ENCODE peak calls at places on chromosomes 7 and 10, in ten cellular contexts. I, D, X, K, N, G, P, R, M and A are unnamed samples.

GRCh38 chr10:31760674-31761081 is 168.0 kb downstream of the ARHGAP12 start:
- ATAC-seq in I (no peak), D (no peak), X (peak), K (no peak), N (no peak), G (no peak), P (peak), R (no peak), M (no peak), A (no peak)

GRCh38 chr10:10996966-10997620 is 20.6 kb upstream of the CELF2 start:
- ATAC-seq in I (no peak), D (no peak), X (peak), K (no peak), N (no peak), G (no peak), P (no peak), R (no peak), M (no peak), A (peak)

GRCh38 chr7:95264225-95264927 is 60.0 kb downstream of the PON1 start:
- ATAC-seq in I (no peak), D (no peak), X (peak), K (no peak), N (no peak), G (no peak), P (no peak), R (no peak), M (no peak), A (no peak)

GRCh38 chr10:26464632-26465280 is 26.6 kb downstream of the APBB1IP start:
- ATAC-seq in I (no peak), D (no peak), X (no peak), K (no peak), N (no peak), G (no peak), P (no peak), R (no peak), M (no peak), A (no peak)

GRCh38 chr10:64115913-64116643 is 594.9 kb downstream of the REEP3 start:
- ATAC-seq in I (no peak), D (no peak), X (no peak), K (no peak), N (no peak), G (no peak), P (peak), R (no peak), M (peak), A (no peak)

GRCh38 chr7:79612027-79612426 is 158.6 kb upstream of the MAGI2 start:
- ATAC-seq in I (no peak), D (no peak), X (no peak), K (no peak), N (no peak), G (no peak), P (no peak), R (no peak), M (no peak), A (no peak)

GRCh38 chr7:155834486-155835048 is 22.3 kb upstream of the SHH start:
- ATAC-seq in I (no peak), D (no peak), X (no peak), K (no peak), N (no peak), G (no peak), P (no peak), R (no peak), M (no peak), A (no peak)

GRCh38 chr10:35641430-35642015 is 573 bp downstream of the FZD8 start:
- ATAC-seq in I (peak), D (peak), X (peak), K (peak), N (no peak), G (no peak), P (peak), R (peak), M (peak), A (peak)

GRCh38 chr10:14374745-14375445 is 44.2 kb upstream of the FRMD4A start:
- ATAC-seq in I (no peak), D (no peak), X (no peak), K (no peak), N (no peak), G (no peak), P (no peak), R (no peak), M (no peak), A (no peak)

GRCh38 chr10:68560916-68561691 is 967 bp downstream of the TET1 start:
- ATAC-seq in I (peak), D (peak), X (peak), K (peak), N (peak), G (peak), P (peak), R (peak), M (peak), A (peak)

GRCh38 chr7:81499262-81500116 is 270.4 kb downstream of the HGF start:
- ATAC-seq in I (no peak), D (peak), X (peak), K (peak), N (no peak), G (no peak), P (peak), R (no peak), M (peak), A (no peak)

GRCh38 chr10:101136708-101137121 is 5.6 kb downstream of the TLX1 start:
- ATAC-seq in I (no peak), D (no peak), X (no peak), K (no peak), N (no peak), G (no peak), P (no peak), R (no peak), M (no peak), A (no peak)

GRCh38 chr7:68321776-68322496 is 1276.3 kb upstream of the AUTS2 start:
- ATAC-seq in I (no peak), D (peak), X (peak), K (no peak), N (no peak), G (no peak), P (no peak), R (no peak), M (no peak), A (no peak)